ENCODE peak calls at places on chromosomes 7 and 10, in five cellular contexts. One of them, this sample, is unnamed.
A peak's percentile ranks its signal among the peaks of the same experiment; 100 is the strongest.

GRCh38 chr7:82481499-82482097 is 38.0 kb upstream of the CACNA2D1 start:
- DNase-seq in SK-N-SH: peak; percentile 50
- DNase-seq in HepG2: peak; percentile 2
- DNase-seq in GM12878: peak; percentile 0
- DNase-seq in K562: peak; percentile 10
- DNase-seq in this sample: no peak

GRCh38 chr10:73997806-73998622 is at the start of gene VCL:
- DNase-seq in SK-N-SH: peak; percentile 98
- DNase-seq in HepG2: peak; percentile 95
- DNase-seq in GM12878: peak; percentile 64
- DNase-seq in K562: peak; percentile 98
- DNase-seq in this sample: peak; percentile 96

GRCh38 chr10:9615179-9615578 is 1402.5 kb upstream of the CELF2 start:
- DNase-seq in SK-N-SH: no peak
- DNase-seq in HepG2: no peak
- DNase-seq in GM12878: no peak
- DNase-seq in K562: no peak
- DNase-seq in this sample: no peak

GRCh38 chr10:66783296-66783695 is 142.5 kb upstream of the LRRTM3 start:
- DNase-seq in SK-N-SH: no peak
- DNase-seq in HepG2: no peak
- DNase-seq in GM12878: no peak
- DNase-seq in K562: no peak
- DNase-seq in this sample: no peak

GRCh38 chr10:121668336-121669009 is 70.2 kb upstream of the FGFR2 start:
- DNase-seq in SK-N-SH: peak; percentile 90
- DNase-seq in HepG2: no peak
- DNase-seq in GM12878: no peak
- DNase-seq in K562: no peak
- DNase-seq in this sample: peak; percentile 21

GRCh38 chr10:47033081-47033480 is 121.9 kb downstream of the PTPN20 start:
- DNase-seq in SK-N-SH: no peak
- DNase-seq in HepG2: no peak
- DNase-seq in GM12878: no peak
- DNase-seq in K562: no peak
- DNase-seq in this sample: no peak

GRCh38 chr7:65509368-65510186 is 135.9 kb downstream of the ZNF92 start:
- DNase-seq in SK-N-SH: peak; percentile 43
- DNase-seq in HepG2: no peak
- DNase-seq in GM12878: no peak
- DNase-seq in K562: peak; percentile 23
- DNase-seq in this sample: peak; percentile 46

GRCh38 chr7:108178393-108178792 is 48.2 kb upstream of the LAMB4 start:
- DNase-seq in SK-N-SH: no peak
- DNase-seq in HepG2: no peak
- DNase-seq in GM12878: no peak
- DNase-seq in K562: no peak
- DNase-seq in this sample: no peak

GRCh38 chr10:35765039-35765662 is 123.1 kb upstream of the FZD8 start:
- DNase-seq in SK-N-SH: no peak
- DNase-seq in HepG2: no peak
- DNase-seq in GM12878: no peak
- DNase-seq in K562: peak; percentile 20
- DNase-seq in this sample: no peak

GRCh38 chr10:33102071-33102470 is 144.0 kb upstream of the ITGB1 start:
- DNase-seq in SK-N-SH: no peak
- DNase-seq in HepG2: no peak
- DNase-seq in GM12878: no peak
- DNase-seq in K562: no peak
- DNase-seq in this sample: no peak

GRCh38 chr7:158805937-158806336 is 23.4 kb downstream of the ESYT2 start:
- DNase-seq in SK-N-SH: no peak
- DNase-seq in HepG2: no peak
- DNase-seq in GM12878: no peak
- DNase-seq in K562: no peak
- DNase-seq in this sample: no peak

GRCh38 chr10:34908472-34908871 is 93.4 kb upstream of the PARD3 start:
- DNase-seq in SK-N-SH: peak; percentile 44
- DNase-seq in HepG2: no peak
- DNase-seq in GM12878: no peak
- DNase-seq in K562: no peak
- DNase-seq in this sample: no peak

GRCh38 chr7:39069046-39069445 is 91.3 kb downstream of the POU6F2 start:
- DNase-seq in SK-N-SH: no peak
- DNase-seq in HepG2: no peak
- DNase-seq in GM12878: no peak
- DNase-seq in K562: no peak
- DNase-seq in this sample: no peak

GRCh38 chr7:24913791-24914464 is 66.0 kb downstream of the OSBPL3 start:
- DNase-seq in SK-N-SH: no peak
- DNase-seq in HepG2: no peak
- DNase-seq in GM12878: no peak
- DNase-seq in K562: no peak
- DNase-seq in this sample: no peak

GRCh38 chr7:45241339-45242109 is 83.9 kb downstream of the RAMP3 start:
- DNase-seq in SK-N-SH: no peak
- DNase-seq in HepG2: no peak
- DNase-seq in GM12878: no peak
- DNase-seq in K562: peak; percentile 57
- DNase-seq in this sample: no peak

GRCh38 chr7:115995701-115996100 is 34.9 kb downstream of the TFEC start:
- DNase-seq in SK-N-SH: no peak
- DNase-seq in HepG2: no peak
- DNase-seq in GM12878: no peak
- DNase-seq in K562: no peak
- DNase-seq in this sample: no peak

GRCh38 chr10:36021096-36021495 is 379.0 kb upstream of the FZD8 start:
- DNase-seq in SK-N-SH: no peak
- DNase-seq in HepG2: no peak
- DNase-seq in GM12878: no peak
- DNase-seq in K562: no peak
- DNase-seq in this sample: no peak

GRCh38 chr7:45606050-45606449 is 31.9 kb downstream of the ADCY1 start:
- DNase-seq in SK-N-SH: no peak
- DNase-seq in HepG2: no peak
- DNase-seq in GM12878: no peak
- DNase-seq in K562: no peak
- DNase-seq in this sample: peak; percentile 16

GRCh38 chr10:71512794-71513379 is 116.2 kb downstream of the CDH23 start:
- DNase-seq in SK-N-SH: peak; percentile 57
- DNase-seq in HepG2: peak; percentile 33
- DNase-seq in GM12878: no peak
- DNase-seq in K562: no peak
- DNase-seq in this sample: no peak

GRCh38 chr7:106660862-106661720 is at the start of gene CCDC71L:
- DNase-seq in SK-N-SH: peak; percentile 96
- DNase-seq in HepG2: no peak
- DNase-seq in GM12878: peak; percentile 61
- DNase-seq in K562: peak; percentile 99
- DNase-seq in this sample: peak; percentile 95

GRCh38 chr10:123687758-123688157 is 21.6 kb downstream of the GPR26 start:
- DNase-seq in SK-N-SH: no peak
- DNase-seq in HepG2: peak; percentile 6
- DNase-seq in GM12878: no peak
- DNase-seq in K562: peak; percentile 8
- DNase-seq in this sample: no peak

GRCh38 chr10:61157182-61157581 is 213.2 kb upstream of the RHOBTB1 start:
- DNase-seq in SK-N-SH: no peak
- DNase-seq in HepG2: no peak
- DNase-seq in GM12878: no peak
- DNase-seq in K562: no peak
- DNase-seq in this sample: no peak
- TF ChIP-seq YY1 in SK-N-SH: no peak
- TF ChIP-seq YY1 in HepG2: no peak
- TF ChIP-seq YY1 in GM12878: no peak
- TF ChIP-seq YY1 in K562: no peak
- TF ChIP-seq YY1 in this sample: no peak

GRCh38 chr7:42440951-42441350 is 203.9 kb upstream of the GLI3 start:
- DNase-seq in SK-N-SH: no peak
- DNase-seq in HepG2: no peak
- DNase-seq in GM12878: no peak
- DNase-seq in K562: no peak
- DNase-seq in this sample: no peak

GRCh38 chr7:42449431-42449830 is 212.4 kb upstream of the GLI3 start:
- DNase-seq in SK-N-SH: no peak
- DNase-seq in HepG2: no peak
- DNase-seq in GM12878: no peak
- DNase-seq in K562: no peak
- DNase-seq in this sample: no peak

DNA sequence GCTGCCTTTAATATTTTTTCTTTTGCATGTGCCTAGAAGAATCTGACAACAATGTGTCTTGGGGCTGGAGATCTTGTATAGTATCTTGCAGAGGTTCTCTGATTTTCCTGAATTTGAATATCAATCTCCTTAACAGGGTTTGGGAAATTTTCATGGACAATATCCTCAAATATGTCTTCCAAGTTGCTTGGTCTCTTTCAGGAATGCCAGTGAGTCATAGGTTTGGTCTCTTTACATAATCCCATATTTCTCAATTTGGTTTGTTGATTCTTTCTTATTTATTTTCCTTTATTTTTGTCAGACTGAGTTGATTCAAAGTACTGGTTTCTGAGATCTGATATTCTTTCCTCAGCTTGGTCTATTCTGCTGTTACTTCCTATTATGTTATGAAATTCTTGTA is 208.7 kb upstream of the GLI3 start:
- DNase-seq in SK-N-SH: no peak
- DNase-seq in HepG2: no peak
- DNase-seq in GM12878: no peak
- DNase-seq in K562: no peak
- DNase-seq in this sample: no peak
- H3K27me3 ChIP-seq in SK-N-SH: no peaks in the 10 kb centered on the region
- H3K27me3 ChIP-seq in HepG2: no peaks in the 10 kb centered on the region
- H3K27me3 ChIP-seq in GM12878: no peaks in the 10 kb centered on the region
- H3K27me3 ChIP-seq in K562: no peaks in the 10 kb centered on the region
- H3K27me3 ChIP-seq in this sample: no peaks in the 10 kb centered on the region

GRCh38 chr10:5023126-5023701 is 19.6 kb upstream of the AKR1C2 start:
- DNase-seq in SK-N-SH: no peak
- DNase-seq in HepG2: no peak
- DNase-seq in GM12878: no peak
- DNase-seq in K562: no peak
- DNase-seq in this sample: no peak
- TF ChIP-seq EP300 in SK-N-SH: no peak
- TF ChIP-seq EP300 in HepG2: no peak
- TF ChIP-seq EP300 in GM12878: no peak
- TF ChIP-seq EP300 in K562: no peak
- TF ChIP-seq EP300 in this sample: no peak

DNA sequence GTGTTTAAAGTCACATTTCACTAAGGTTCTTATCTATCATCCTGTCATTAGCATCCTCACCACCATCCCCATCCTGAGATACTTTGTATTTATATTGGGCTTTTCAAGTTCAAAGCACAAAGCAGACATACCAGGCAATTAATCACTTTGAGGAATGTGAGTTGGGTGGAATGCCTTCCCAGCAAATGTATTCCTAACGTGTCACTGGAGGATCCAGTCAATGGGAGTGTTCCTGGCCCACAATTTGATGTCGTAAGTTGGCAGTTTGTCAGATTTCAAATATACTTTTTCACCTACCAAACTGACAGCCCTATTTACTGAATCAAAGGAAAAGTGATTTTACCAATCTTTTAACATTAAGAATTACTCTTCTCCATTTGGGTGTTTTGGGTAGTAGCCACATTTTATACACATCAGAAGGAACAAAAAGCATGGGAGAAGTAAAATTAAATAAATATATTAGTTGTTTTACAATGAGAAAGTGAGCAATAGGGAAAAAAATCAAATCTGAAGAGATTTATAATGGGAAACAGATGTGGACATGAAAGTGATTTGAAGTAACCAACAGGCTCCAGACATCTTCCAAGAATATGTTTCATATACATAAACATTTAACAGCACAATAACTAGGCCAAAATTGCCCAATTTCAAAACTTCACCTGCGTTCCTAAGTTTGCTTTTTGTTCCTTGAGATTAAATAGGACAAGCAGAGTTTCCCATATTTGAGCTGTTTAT is 222.9 kb downstream of the MTERF1 start:
- DNase-seq in SK-N-SH: no peak
- DNase-seq in HepG2: no peak
- DNase-seq in GM12878: no peak
- DNase-seq in K562: no peak
- DNase-seq in this sample: no peak
- TF ChIP-seq YY1 in SK-N-SH: no peak
- TF ChIP-seq YY1 in HepG2: no peak
- TF ChIP-seq YY1 in GM12878: no peak
- TF ChIP-seq YY1 in K562: no peak
- TF ChIP-seq YY1 in this sample: no peak

DNA sequence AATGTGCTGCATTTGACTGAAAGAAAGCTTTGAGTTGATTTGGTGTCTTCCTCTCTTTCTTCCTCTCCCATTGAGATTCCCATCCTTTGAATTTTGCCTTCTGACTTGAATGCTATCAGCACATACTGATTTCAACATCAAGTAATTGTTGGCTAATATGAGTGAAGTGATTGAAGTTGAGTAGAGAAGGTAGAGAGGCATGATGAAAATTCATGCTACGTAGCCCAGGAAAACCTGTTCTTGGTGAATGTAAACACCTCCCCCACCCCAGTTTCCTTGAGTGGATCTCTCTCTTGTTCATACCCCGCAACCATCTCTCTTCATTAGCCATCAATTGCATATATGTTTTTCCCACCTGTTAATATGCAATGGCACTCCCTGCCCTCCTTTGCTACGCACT is 193.3 kb downstream of the FRMD4A start:
- DNase-seq in SK-N-SH: no peak
- DNase-seq in HepG2: no peak
- DNase-seq in GM12878: no peak
- DNase-seq in K562: no peak
- DNase-seq in this sample: no peak
- H3K27me3 ChIP-seq in SK-N-SH: peaks cover 5% of the 10 kb centered on the region
- H3K27me3 ChIP-seq in HepG2: peaks cover 18% of the 10 kb centered on the region
- H3K27me3 ChIP-seq in GM12878: no peaks in the 10 kb centered on the region
- H3K27me3 ChIP-seq in K562: no peaks in the 10 kb centered on the region
- H3K27me3 ChIP-seq in this sample: no peaks in the 10 kb centered on the region

DNA sequence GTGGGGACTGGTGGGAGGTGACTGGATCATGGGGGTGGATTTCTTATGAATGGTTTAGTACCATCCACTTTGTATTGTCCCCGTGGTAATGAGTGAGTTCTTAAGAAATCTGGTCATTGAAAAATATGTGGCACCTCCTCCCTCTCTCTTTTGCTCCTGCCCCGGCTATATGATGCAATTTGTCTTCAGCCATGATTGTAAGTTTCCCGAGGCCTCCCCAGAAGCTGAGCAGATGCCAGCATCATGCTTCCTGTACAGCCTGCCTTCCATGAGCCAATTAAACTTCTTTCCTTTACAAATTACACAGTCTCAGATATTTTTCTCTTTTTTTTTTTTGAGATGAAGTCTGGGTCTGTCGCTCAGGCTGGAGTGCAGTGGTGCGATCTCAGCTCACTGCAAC is 2.6 kb upstream of the KDM7A start:
- DNase-seq in SK-N-SH: no peak
- DNase-seq in HepG2: no peak
- DNase-seq in GM12878: no peak
- DNase-seq in K562: no peak
- DNase-seq in this sample: no peak
- TF ChIP-seq EP300 in SK-N-SH: no peak
- TF ChIP-seq EP300 in HepG2: no peak
- TF ChIP-seq EP300 in GM12878: no peak
- TF ChIP-seq EP300 in K562: no peak
- TF ChIP-seq EP300 in this sample: no peak

This sample was measured in H1.